ENCODE peak calls at places on chromosomes 16 and 17, in nine cellular contexts. X is epithelial cell of esophagus, I is OCI-LY7, R is glutamatergic neuron, G is AG04449, U is fibroblast of the aortic adventitia, A is cardiac muscle cell, W is uterus, N is heart right ventricle. P is an unnamed sample.

GRCh38 chr17:41391535-41391934 is 5.9 kb downstream of the KRT31 start:
- DNase-seq in G (no peak), N (no peak), X (no peak), A (no peak), U (no peak), R (no peak), I (no peak), W (no peak), P (no peak)

GRCh38 chr16:1315081-1316032 is 5.9 kb downstream of the UBE2I start:
- DNase-seq in W (no peak), G (no peak), X (no peak), A (no peak), N (no peak), U (no peak), I (no peak), R (no peak), P (no peak)

GRCh38 chr16:74052006-74052405 is 244.6 kb upstream of the PSMD7 start:
- DNase-seq in A (no peak), W (no peak), I (no peak), N (no peak), G (no peak), X (peak), U (no peak), R (no peak), P (peak)

GRCh38 chr16:73304008-73304814 is 256.3 kb upstream of the ZFHX3 start:
- DNase-seq in A (peak), G (no peak), R (no peak), U (no peak), N (no peak), W (no peak), I (no peak), X (no peak), P (no peak)

GRCh38 chr17:78301821-78302213 is 58.1 kb downstream of the SOCS3 start:
- DNase-seq in X (no peak), W (no peak), A (no peak), G (no peak), R (no peak), N (no peak), I (no peak), U (no peak), P (no peak)

GRCh38 chr17:40922239-40922638 is 15.2 kb downstream of the KRT23 start:
- DNase-seq in A (no peak), I (no peak), W (peak), N (no peak), G (peak), X (peak), R (no peak), U (peak), P (peak)

GRCh38 chr16:72983728-72984350 is 64.1 kb downstream of the ZFHX3 start:
- DNase-seq in R (no peak), N (no peak), X (no peak), U (no peak), G (no peak), A (no peak), W (no peak), I (no peak), P (no peak)

GRCh38 chr16:64391009-64391663 is 730.7 kb downstream of the CDH11 start:
- DNase-seq in A (no peak), W (no peak), N (no peak), I (no peak), U (peak), X (peak), R (no peak), G (no peak), P (peak)

GRCh38 chr16:70706948-70707465 is 21.2 kb upstream of the MTSS2 start:
- DNase-seq in G (no peak), A (no peak), I (no peak), N (no peak), R (no peak), W (peak), U (peak), X (peak), P (peak)

GRCh38 chr16:70523621-70524405 is at the start of gene SF3B3:
- DNase-seq in R (no peak), G (no peak), N (no peak), I (peak), U (no peak), X (peak), W (peak), A (peak), P (peak)

GRCh38 chr17:64661981-64662773 is at the start of gene SMURF2:
- DNase-seq in R (peak), U (no peak), G (no peak), I (peak), W (peak), N (peak), A (peak), X (peak), P (peak)

GRCh38 chr17:21524211-21524591 is 148.0 kb downstream of the KCNJ12 start:
- DNase-seq in I (no peak), G (peak), X (no peak), A (no peak), W (no peak), U (no peak), R (no peak), N (no peak), P (no peak)

GRCh38 chr16:49003022-49003421 is 278.6 kb downstream of the CBLN1 start:
- DNase-seq in N (no peak), I (no peak), U (no peak), R (no peak), A (no peak), X (no peak), G (no peak), W (no peak), P (no peak)

GRCh38 chr16:48999034-48999433 is 282.6 kb downstream of the CBLN1 start:
- DNase-seq in W (no peak), N (no peak), G (no peak), U (no peak), A (peak), I (no peak), X (no peak), R (no peak), P (no peak)

GRCh38 chr16:48999508-48999907 is 282.1 kb downstream of the CBLN1 start:
- DNase-seq in I (no peak), W (no peak), U (no peak), N (no peak), G (no peak), A (peak), X (no peak), R (no peak), P (no peak)

GRCh38 chr16:48997946-48998345 is 283.7 kb downstream of the CBLN1 start:
- DNase-seq in I (no peak), X (no peak), G (no peak), W (no peak), U (no peak), A (no peak), R (no peak), N (no peak), P (no peak)

GRCh38 chr16:49000594-49000993 is 281.0 kb downstream of the CBLN1 start:
- DNase-seq in X (peak), A (no peak), N (no peak), G (no peak), W (no peak), I (peak), U (no peak), R (no peak), P (peak)
- TF ChIP-seq CTCF in X (peak), A (peak), N (no peak), G (no peak), W (no peak), I (peak), U (peak), R (peak), P (peak)

DNA sequence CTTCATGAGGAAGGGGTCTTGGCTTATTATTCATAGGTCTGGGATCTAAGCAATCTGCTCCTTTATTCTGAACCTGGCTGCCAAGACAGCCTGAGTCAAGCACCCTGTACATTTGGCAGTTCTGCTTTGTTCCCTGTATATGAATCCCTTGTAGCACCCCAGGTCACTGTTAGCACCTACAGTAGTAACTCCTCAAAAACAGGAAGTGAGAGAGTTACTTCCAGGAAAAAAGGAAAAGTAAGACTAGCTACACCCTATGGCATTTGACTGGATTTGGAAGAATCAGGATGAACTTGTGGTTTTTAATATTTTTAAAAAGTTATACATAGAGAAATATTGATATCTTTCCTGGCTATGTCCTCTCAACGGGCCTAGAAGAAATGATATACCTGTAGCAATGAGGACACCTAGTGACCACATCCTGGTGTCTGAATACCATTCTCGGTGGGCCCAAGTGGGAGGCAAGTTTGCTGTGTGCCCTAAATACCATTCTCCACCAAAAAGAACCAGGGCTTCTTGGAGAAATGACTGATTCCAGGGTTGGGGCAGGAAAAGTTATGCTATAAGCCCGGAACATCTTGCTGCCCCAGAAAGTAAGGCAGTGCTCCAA is 9.9 kb downstream of the ANKRD40 start:
- DNase-seq in R (no peak), N (no peak), W (no peak), U (no peak), I (no peak), A (no peak), G (no peak), X (no peak), P (no peak)
- TF ChIP-seq CTCF in R (no peak), N (no peak), W (no peak), U (no peak), I (peak), A (no peak), G (no peak), X (peak), P (no peak)

GRCh38 chr16:22353933-22354541 is 20.4 kb downstream of the CDR2 start:
- DNase-seq in W (no peak), N (no peak), X (no peak), R (no peak), U (no peak), A (no peak), G (no peak), I (no peak), P (no peak)

GRCh38 chr16:22355487-22355908 is 18.9 kb downstream of the CDR2 start:
- DNase-seq in A (no peak), W (no peak), G (no peak), N (no peak), I (no peak), X (no peak), U (no peak), R (no peak), P (no peak)

GRCh38 chr16:22352119-22352518 is 22.3 kb downstream of the CDR2 start:
- DNase-seq in X (no peak), R (no peak), U (no peak), A (no peak), W (no peak), G (no peak), I (no peak), N (no peak), P (no peak)

GRCh38 chr16:22352726-22353125 is 21.7 kb downstream of the CDR2 start:
- DNase-seq in I (no peak), N (no peak), W (no peak), G (no peak), X (no peak), A (no peak), U (no peak), R (no peak), P (no peak)

GRCh38 chr16:22353188-22353919 is 21.1 kb downstream of the CDR2 start:
- DNase-seq in U (peak), G (peak), R (no peak), N (no peak), I (no peak), X (peak), A (no peak), W (no peak), P (peak)
- TF ChIP-seq CTCF in U (no peak), G (no peak), R (no peak), N (no peak), I (no peak), X (no peak), A (no peak), W (no peak), P (no peak)

GRCh38 chr17:44311562-44312181 is 3.3 kb downstream of the RUNDC3A start:
- DNase-seq in I (no peak), W (no peak), X (no peak), U (no peak), R (no peak), G (no peak), A (no peak), N (no peak), P (no peak)
- TF ChIP-seq CTCF in I (no peak), W (no peak), X (no peak), U (no peak), R (no peak), G (no peak), A (no peak), N (no peak), P (no peak)

P was measured in MCF 10A.